ENCODE peak calls at places on chromosomes 12 and 14, in six cellular contexts. I is RWPE1, R is astrocyte of the cerebellum, W is neural progenitor cell, F is WTC11, J is lower lobe of right lung. M is an unnamed sample.

GRCh38 chr14:68475802-68476201 is 317.1 kb downstream of the ZFP36L1 start:
- DNase-seq in I (no peak), R (no peak), W (no peak), F (no peak), J (no peak), M (no peak)

GRCh38 chr12:69996722-69997121 is 171.7 kb downstream of the MYRFL start:
- DNase-seq in I (no peak), R (no peak), W (no peak), F (no peak), J (no peak), M (no peak)

GRCh38 chr12:52691076-52691764 is 11.0 kb upstream of the KRT1 start:
- DNase-seq in I (no peak), R (no peak), W (peak; percentile 70), F (peak; percentile 63), J (no peak), M (no peak)

GRCh38 chr14:76151398-76152332 is at the start of gene GPATCH2L:
- DNase-seq in I (peak; percentile 97), R (peak; percentile 58), W (peak; percentile 97), F (peak; percentile 99), J (peak; percentile 94), M (peak; percentile 96)

GRCh38 chr12:20410746-20411145 is 42.4 kb downstream of the PDE3A start:
- DNase-seq in I (no peak), R (no peak), W (no peak), F (no peak), J (no peak), M (no peak)

GRCh38 chr14:104817930-104818713 is 17.2 kb downstream of the ZBTB42 start:
- DNase-seq in I (no peak), R (no peak), W (no peak), F (peak; percentile 2), J (no peak), M (peak; percentile 20)

GRCh38 chr14:34931206-34931605 is 51.6 kb upstream of the SRP54 start:
- DNase-seq in I (no peak), R (no peak), W (no peak), F (no peak), J (no peak), M (no peak)

GRCh38 chr12:93894391-93895095 is 217.4 kb downstream of the CRADD start:
- DNase-seq in I (no peak), R (peak; percentile 70), W (no peak), F (no peak), J (peak; percentile 57), M (no peak)

GRCh38 chr14:76919811-76920571 is 93.8 kb downstream of the LRRC74A start:
- DNase-seq in I (peak; percentile 20), R (no peak), W (no peak), F (no peak), J (no peak), M (no peak)

GRCh38 chr14:89429206-89430091 is 12.4 kb upstream of the FOXN3 start:
- DNase-seq in I (no peak), R (no peak), W (peak; percentile 41), F (no peak), J (no peak), M (no peak)

GRCh38 chr14:99430491-99430890 is 50.2 kb downstream of the SETD3 start:
- DNase-seq in I (peak; percentile 13), R (no peak), W (peak; percentile 43), F (peak; percentile 69), J (peak; percentile 56), M (no peak)

GRCh38 chr12:46209914-46210834 is 58.7 kb downstream of the SLC38A1 start:
- DNase-seq in I (peak; percentile 56), R (no peak), W (no peak), F (no peak), J (peak; percentile 81), M (no peak)

GRCh38 chr12:57850924-57851323 is 4.4 kb upstream of the CTDSP2 start:
- DNase-seq in I (no peak), R (no peak), W (peak; percentile 17), F (no peak), J (no peak), M (no peak)

GRCh38 chr12:57852195-57852594 is 5.7 kb upstream of the CTDSP2 start:
- DNase-seq in I (no peak), R (no peak), W (no peak), F (no peak), J (no peak), M (no peak)

GRCh38 chr12:57851552-57852186 is 5.1 kb upstream of the CTDSP2 start:
- DNase-seq in I (no peak), R (no peak), W (no peak), F (no peak), J (no peak), M (no peak)

GRCh38 chr12:57853864-57854556 is 7.5 kb upstream of the CTDSP2 start:
- DNase-seq in I (no peak), R (no peak), W (no peak), F (no peak), J (no peak), M (no peak)

GRCh38 chr12:57852620-57853509 is 6.3 kb upstream of the CTDSP2 start:
- DNase-seq in I (no peak), R (no peak), W (peak; percentile 92), F (peak; percentile 83), J (peak; percentile 67), M (no peak)
- TF ChIP-seq CTCF in I (no peak), R (peak; percentile 3), W (peak; percentile 53), F (no peak), J (peak; percentile 14), M (peak; percentile 46)

GRCh38 chr14:97827746-97828145 is 1030.6 kb downstream of the VRK1 start:
- DNase-seq in I (peak; percentile 55), R (no peak), W (no peak), F (no peak), J (no peak), M (no peak)

GRCh38 chr14:97820781-97821180 is 1023.6 kb downstream of the VRK1 start:
- DNase-seq in I (no peak), R (no peak), W (no peak), F (no peak), J (no peak), M (no peak)

GRCh38 chr14:97824218-97824617 is 1027.0 kb downstream of the VRK1 start:
- DNase-seq in I (no peak), R (no peak), W (no peak), F (no peak), J (no peak), M (no peak)
- TF ChIP-seq CTCF in I (no peak), R (no peak), W (no peak), F (no peak), J (no peak), M (no peak)

DNA sequence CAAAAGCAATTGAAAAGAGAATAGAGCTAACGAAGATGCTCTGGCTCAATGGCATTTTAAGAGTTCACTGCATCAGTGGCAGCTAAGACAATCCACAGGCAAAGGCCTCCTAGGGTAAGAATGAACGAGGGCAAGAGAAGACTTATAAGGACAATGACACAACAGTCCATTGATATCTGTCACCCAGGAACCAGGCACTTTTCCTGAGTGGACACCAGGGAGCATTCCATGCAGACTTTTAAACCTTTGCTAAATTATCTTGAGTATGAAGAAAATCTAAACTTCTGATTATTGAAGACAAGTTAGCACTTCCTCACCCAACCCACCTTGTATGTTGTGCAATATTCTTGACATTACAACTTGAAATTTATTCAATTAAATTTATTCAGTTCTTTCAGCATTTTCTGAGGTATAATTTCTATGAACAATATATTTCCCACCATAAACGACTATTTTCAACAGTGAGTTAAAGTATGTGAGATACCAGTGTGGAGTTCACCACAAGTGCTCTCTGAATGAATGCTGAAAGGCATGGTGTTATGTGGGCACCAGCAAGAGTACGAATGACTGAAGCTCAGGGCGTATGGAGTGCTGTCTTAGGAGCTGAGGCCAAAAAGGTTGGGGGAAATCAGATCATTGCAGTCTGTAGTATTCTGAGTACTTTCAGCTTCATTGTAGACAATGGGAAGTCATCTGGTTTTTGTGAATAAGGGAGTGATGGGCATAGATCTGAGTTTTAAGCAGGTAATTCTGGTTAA is 124.3 kb upstream of the LMNTD1 start:
- DNase-seq in I (no peak), R (no peak), W (no peak), F (no peak), J (no peak), M (no peak)
- TF ChIP-seq CTCF in I (no peak), R (no peak), W (no peak), F (no peak), J (peak; percentile 34), M (peak; percentile 70)

DNA sequence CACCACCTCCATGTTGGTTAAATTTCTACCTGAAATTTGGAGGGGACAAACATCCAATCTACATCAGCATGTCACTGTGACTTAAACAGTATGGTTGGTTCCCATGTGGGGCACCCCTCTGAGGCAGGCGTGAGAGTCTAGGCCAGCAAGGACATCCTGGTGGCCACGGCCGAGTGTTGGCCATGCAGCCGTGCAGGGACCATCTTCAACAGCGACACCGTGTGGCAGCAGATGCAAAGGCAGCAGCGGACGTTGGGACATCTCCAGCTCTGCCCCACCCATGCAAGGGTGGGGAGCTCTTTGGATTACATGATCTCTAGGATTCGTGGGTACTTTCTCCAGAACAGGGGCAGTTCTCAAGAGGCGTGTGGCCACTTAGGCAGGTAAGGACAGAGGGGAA is 49.8 kb downstream of the NOC4L start:
- DNase-seq in I (no peak), R (no peak), W (peak; percentile 44), F (peak; percentile 61), J (no peak), M (no peak)
- TF ChIP-seq CTCF in I (peak; percentile 24), R (no peak), W (peak; percentile 54), F (peak; percentile 79), J (peak; percentile 13), M (peak; percentile 57)

GRCh38 chr12:57744777-57745484 is at the start of gene TSPAN31:
- DNase-seq in I (peak; percentile 97), R (peak; percentile 97), W (peak; percentile 98), F (peak; percentile 93), J (peak; percentile 98), M (peak; percentile 97)
- TF ChIP-seq CTCF in I (no peak), R (no peak), W (no peak), F (no peak), J (no peak), M (no peak)

GRCh38 chr12:90010089-90010488 is 301.5 kb upstream of the ATP2B1 start:
- DNase-seq in I (no peak), R (peak; percentile 8), W (peak; percentile 43), F (no peak), J (no peak), M (no peak)
- TF ChIP-seq CTCF in I (no peak), R (peak; percentile 52), W (peak; percentile 42), F (no peak), J (no peak), M (peak; percentile 75)

GRCh38 chr12:17301544-17301943 is 695.6 kb upstream of the LMO3 start:
- DNase-seq in I (no peak), R (no peak), W (peak; percentile 6), F (peak; percentile 24), J (no peak), M (no peak)
- TF ChIP-seq CTCF in I (no peak), R (no peak), W (no peak), F (no peak), J (no peak), M (no peak)

M was measured in chondrocyte.